ENCODE peak calls at places on chromosomes 1 and 21, in nine cellular contexts. O is IMR-90, M is A549, C is prostate gland, V is stomach, X is esophagus squamous epithelium, E is testis, F is ovary, L is vagina. S is an unnamed sample.

GRCh38 chr1:50505427-50505826 is 82.2 kb upstream of the DMRTA2 start:
- DNase-seq in O (no peak), M (no peak), C (no peak), V (no peak), X (no peak), E (no peak), F (no peak), L (no peak), S (no peak)

GRCh38 chr1:47023268-47024137 is at the start of gene CYP4X1:
- DNase-seq in O (no peak), M (no peak), C (peak; percentile 24), V (peak; percentile 70), X (no peak), E (peak; percentile 65), F (no peak), L (no peak), S (no peak)

GRCh38 chr1:186225089-186225488 is 150.0 kb downstream of the TPR start:
- DNase-seq in O (no peak), M (no peak), C (no peak), V (no peak), X (no peak), E (no peak), F (no peak), L (no peak), S (no peak)

GRCh38 chr1:214552174-214552608 is 789 bp upstream of the PTPN14 start:
- DNase-seq in O (peak; percentile 64), M (peak; percentile 59), C (peak; percentile 76), V (peak; percentile 79), X (no peak), E (peak; percentile 73), F (peak; percentile 71), L (peak; percentile 89), S (peak; percentile 55)

GRCh38 chr1:94560333-94560732 is 18.8 kb upstream of the F3 start:
- DNase-seq in O (peak; percentile 70), M (no peak), C (no peak), V (no peak), X (no peak), E (no peak), F (no peak), L (no peak), S (no peak)

GRCh38 chr21:45615145-45615711 is 28.3 kb upstream of the PCBP3 start:
- DNase-seq in O (peak; percentile 31), M (no peak), C (no peak), V (peak; percentile 55), X (no peak), E (no peak), F (peak; percentile 26), L (no peak), S (peak; percentile 95)

GRCh38 chr1:213260322-213261075 is 209.5 kb downstream of the RPS6KC1 start:
- DNase-seq in O (no peak), M (no peak), C (no peak), V (no peak), X (no peak), E (no peak), F (no peak), L (no peak), S (no peak)

GRCh38 chr1:230087034-230087721 is 20.1 kb downstream of the GALNT2 start:
- DNase-seq in O (no peak), M (no peak), C (peak; percentile 37), V (no peak), X (no peak), E (no peak), F (no peak), L (no peak), S (no peak)

GRCh38 chr1:43924516-43924915 is 9.1 kb upstream of the ARTN start:
- DNase-seq in O (peak; percentile 26), M (no peak), C (no peak), V (no peak), X (no peak), E (no peak), F (no peak), L (no peak), S (no peak)

GRCh38 chr1:66253330-66253921 is 280.5 kb upstream of the SGIP1 start:
- DNase-seq in O (peak; percentile 85), M (peak; percentile 55), C (peak; percentile 41), V (no peak), X (no peak), E (no peak), F (no peak), L (no peak), S (no peak)

DNA sequence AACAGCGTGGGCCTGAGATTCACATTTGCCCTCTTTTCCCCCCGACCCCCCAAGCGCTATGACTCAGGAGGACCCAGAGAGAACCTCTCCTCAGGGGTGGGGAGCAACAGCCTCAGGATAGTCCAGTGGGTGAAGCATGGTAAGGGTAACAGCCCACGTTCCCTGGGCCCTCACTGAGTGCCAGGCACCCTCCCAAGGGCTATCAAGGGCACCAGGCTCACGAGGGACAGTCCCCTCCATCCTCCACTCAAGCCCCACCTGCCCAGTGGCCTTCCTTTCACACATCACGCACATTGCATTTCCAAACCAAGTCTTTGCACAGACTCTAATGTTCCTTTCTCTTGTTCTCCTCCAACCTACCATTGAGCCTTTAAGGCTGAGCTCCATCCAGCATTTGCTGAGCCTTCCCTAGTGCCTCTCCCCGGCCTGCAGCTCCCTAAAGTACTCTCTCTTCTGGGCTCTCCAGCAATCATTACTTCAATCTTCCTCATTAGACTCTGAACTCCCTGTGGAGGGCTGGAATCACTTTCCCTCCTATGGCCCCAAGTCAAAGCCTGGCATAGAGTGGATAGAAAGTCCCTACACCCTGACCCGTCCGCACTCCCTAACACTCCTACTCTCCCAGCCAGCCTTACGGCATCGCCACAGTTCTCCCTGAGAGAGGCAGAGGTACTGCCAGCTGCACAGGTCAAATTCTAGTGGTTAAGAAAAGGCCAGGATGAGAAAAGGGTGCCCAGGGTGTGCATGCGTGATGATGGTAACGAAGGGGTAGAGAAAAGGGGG is 1.0 kb downstream of the AKR7A2 start:
- DNase-seq in O (peak; percentile 18), M (no peak), C (no peak), V (no peak), X (no peak), E (no peak), F (peak; percentile 33), L (no peak), S (peak; percentile 56)
- TF ChIP-seq POLR2A in O (no peak), M (no peak), C (no peak), V (no peak), X (no peak), E (no peak), F (no peak), L (no peak), S (peak; percentile 41)

DNA sequence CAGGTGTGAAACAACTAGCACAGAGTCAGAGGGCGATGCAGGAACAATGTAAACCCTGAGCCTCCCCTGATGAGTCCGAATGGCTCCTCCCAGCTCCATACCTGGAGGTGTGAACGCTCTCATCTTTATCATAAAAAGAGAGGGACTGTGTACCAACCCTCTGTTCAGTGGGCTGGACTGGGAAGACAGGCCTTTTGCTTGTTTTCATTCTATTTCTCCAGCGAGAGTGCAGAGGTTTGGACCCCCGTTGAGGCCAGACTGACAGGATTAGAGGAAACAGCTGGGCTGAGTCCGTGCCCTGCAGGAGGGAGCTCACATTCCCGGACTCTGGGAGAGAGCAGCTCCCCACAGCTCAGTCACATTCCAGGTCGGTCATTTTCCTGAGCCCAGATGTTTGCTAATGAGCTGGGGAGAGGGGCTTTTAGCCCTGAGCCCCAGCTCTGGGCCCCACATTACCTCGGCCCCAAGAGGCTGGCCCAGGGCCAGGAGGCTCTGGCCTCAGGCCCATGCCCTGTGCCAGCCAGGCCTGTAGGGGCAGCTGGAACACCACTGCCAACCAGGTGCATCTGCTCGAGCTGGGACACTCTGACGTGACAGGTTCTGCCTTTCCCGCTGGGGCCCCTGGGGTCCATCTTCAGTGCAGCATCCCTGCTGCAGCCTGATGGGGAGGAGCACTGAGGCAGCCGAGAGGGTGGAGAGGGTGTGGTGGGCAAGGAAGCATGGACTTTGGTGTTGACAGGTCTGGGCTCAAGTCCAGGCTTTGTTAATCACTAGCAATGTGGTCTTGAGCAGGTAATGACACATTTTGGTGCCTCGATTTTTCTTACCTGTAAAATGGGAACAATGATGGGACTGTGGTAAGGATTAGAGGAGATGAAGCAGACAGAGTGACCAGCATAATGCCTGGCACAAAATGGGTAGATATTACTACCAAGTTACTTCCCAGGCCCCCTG is 3.5 kb upstream of the NBL1 start:
- DNase-seq in O (peak; percentile 26), M (peak; percentile 60), C (no peak), V (peak; percentile 56), X (no peak), E (no peak), F (no peak), L (no peak), S (no peak)
- TF ChIP-seq CTCF in O (no peak), M (no peak), C (no peak), V (no peak), X (no peak), E (no peak), F (no peak), L (no peak), S (no peak)

GRCh38 chr1:223712856-223713494 is 636 bp downstream of the CAPN2 start:
- DNase-seq in O (no peak), M (no peak), C (no peak), V (no peak), X (no peak), E (no peak), F (no peak), L (no peak), S (peak; percentile 27)

GRCh38 chr1:223713546-223714420 is 1.4 kb downstream of the CAPN2 start:
- DNase-seq in O (peak; percentile 26), M (no peak), C (no peak), V (no peak), X (no peak), E (no peak), F (no peak), L (no peak), S (peak; percentile 58)

GRCh38 chr1:223711838-223712183 is 528 bp upstream of the CAPN2 start:
- DNase-seq in O (no peak), M (no peak), C (no peak), V (no peak), X (no peak), E (no peak), F (no peak), L (no peak), S (no peak)

GRCh38 chr1:223711173-223711572 is 1.2 kb upstream of the CAPN2 start:
- DNase-seq in O (peak; percentile 60), M (no peak), C (no peak), V (peak; percentile 60), X (no peak), E (no peak), F (no peak), L (no peak), S (no peak)

DNA sequence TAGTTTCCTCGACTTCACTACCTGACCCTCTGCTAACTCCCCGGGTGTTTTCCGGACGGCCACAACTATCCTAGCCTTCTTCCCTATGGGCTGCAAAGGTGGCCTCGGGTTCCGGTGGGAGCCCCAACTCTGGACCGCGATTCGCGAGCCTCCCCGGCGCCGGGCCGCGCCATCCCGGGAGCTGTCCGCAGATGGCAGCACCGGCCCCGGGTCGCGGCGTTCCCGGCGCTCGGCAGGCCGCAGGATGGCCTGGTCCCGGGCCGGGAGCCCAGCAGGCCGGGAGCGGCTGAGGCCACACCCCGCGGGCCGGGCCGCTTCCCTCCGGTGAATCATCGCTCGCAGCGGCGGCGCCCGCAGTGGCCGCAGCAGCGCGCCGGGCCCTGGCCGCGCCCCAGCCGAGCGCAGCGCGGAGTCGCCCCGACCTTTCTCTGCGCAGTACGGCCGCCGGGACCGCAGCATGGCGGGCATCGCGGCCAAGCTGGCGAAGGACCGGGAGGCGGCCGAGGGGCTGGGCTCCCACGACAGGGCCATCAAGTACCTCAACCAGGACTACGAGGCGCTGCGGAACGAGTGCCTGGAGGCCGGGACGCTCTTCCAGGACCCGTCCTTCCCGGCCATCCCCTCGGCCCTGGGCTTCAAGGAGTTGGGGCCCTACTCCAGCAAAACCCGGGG is at the start of gene CAPN2:
- DNase-seq in O (peak; percentile 86), M (peak; percentile 84), C (peak; percentile 78), V (peak; percentile 89), X (no peak), E (peak; percentile 74), F (peak; percentile 91), L (no peak), S (peak; percentile 56)
- H3K27ac ChIP-seq in O (peak within 1 kb of the TSS; percentile 99), M (peak within 1 kb of the TSS; percentile 99), C (peak within 1 kb of the TSS; percentile 91), V (peak within 1 kb of the TSS; percentile 97), X (peak within 1 kb of the TSS; percentile 98), E (peak within 1 kb of the TSS; percentile 95), F (peak within 1 kb of the TSS; percentile 93), L (peak within 1 kb of the TSS; percentile 96), S (peak within 1 kb of the TSS; percentile 93)

GRCh38 chr1:197327776-197328364 is 59.8 kb downstream of the CRB1 start:
- DNase-seq in O (peak; percentile 16), M (no peak), C (no peak), V (no peak), X (no peak), E (no peak), F (no peak), L (no peak), S (no peak)
- TF ChIP-seq POLR2A in O (no peak), M (no peak), C (no peak), V (no peak), X (no peak), E (no peak), F (no peak), L (no peak), S (no peak)